ENCODE peak calls at places on chromosomes 5 and 9, in four cellular contexts. P is NCI-H1694, Y is head of caudate nucleus, D is astrocyte. V is an unnamed sample.

GRCh38 chr9:89497978-89498844 is at the start of gene SEMA4D:
- DNase-seq in P (peak; percentile 36), Y (peak; percentile 91), D (no peak), V (no peak)

GRCh38 chr5:111942661-111943401 is 185.8 kb upstream of the NREP start:
- DNase-seq in P (no peak), Y (no peak), D (no peak), V (no peak)

GRCh38 chr9:104247899-104248460 is 153.9 kb downstream of the SMC2 start:
- DNase-seq in P (no peak), Y (no peak), D (peak; percentile 10), V (no peak)

GRCh38 chr9:112753725-112754124 is 3.2 kb downstream of the SNX30 start:
- DNase-seq in P (no peak), Y (no peak), D (peak; percentile 94), V (peak; percentile 40)

GRCh38 chr5:50655810-50656205 is 10.6 kb upstream of the PARP8 start:
- DNase-seq in P (no peak), Y (no peak), D (no peak), V (peak; percentile 45)

GRCh38 chr9:106758911-106759310 is 104.1 kb upstream of the ZNF462 start:
- DNase-seq in P (no peak), Y (no peak), D (no peak), V (no peak)

GRCh38 chr9:129327552-129328283 is 149.7 kb upstream of the IER5L start:
- DNase-seq in P (no peak), Y (no peak), D (no peak), V (no peak)

GRCh38 chr5:151741678-151742423 is 16.6 kb downstream of the ATOX1 start:
- DNase-seq in P (no peak), Y (no peak), D (peak; percentile 83), V (peak; percentile 66)

GRCh38 chr9:19127881-19128719 is 808 bp upstream of the PLIN2 start:
- DNase-seq in P (no peak), Y (no peak), D (no peak), V (no peak)

GRCh38 chr9:130675396-130675795 is 11.0 kb downstream of the PRDM12 start:
- DNase-seq in P (peak; percentile 46), Y (no peak), D (no peak), V (no peak)

GRCh38 chr5:110880413-110880812 is 141.6 kb downstream of the SLC25A46 start:
- DNase-seq in P (no peak), Y (no peak), D (peak; percentile 92), V (peak; percentile 70)

GRCh38 chr5:78360674-78361225 is 333 bp downstream of the SCAMP1 start:
- DNase-seq in P (no peak), Y (peak; percentile 73), D (no peak), V (no peak)

GRCh38 chr5:178797546-178798105 is 62.1 kb upstream of the ZNF354B start:
- DNase-seq in P (no peak), Y (no peak), D (no peak), V (no peak)

GRCh38 chr5:74657165-74657564 is 16.6 kb upstream of the ENC1 start:
- DNase-seq in P (no peak), Y (no peak), D (no peak), V (no peak)

GRCh38 chr5:120527251-120527650 is 63.2 kb downstream of the PRR16 start:
- DNase-seq in P (no peak), Y (no peak), D (no peak), V (no peak)

GRCh38 chr5:83219495-83219894 is 142.1 kb downstream of the XRCC4 start:
- DNase-seq in P (no peak), Y (no peak), D (no peak), V (no peak)

GRCh38 chr5:102755691-102756371 is 726 bp downstream of the PAM start:
- DNase-seq in P (peak; percentile 11), Y (peak; percentile 39), D (peak; percentile 71), V (peak; percentile 27)

GRCh38 chr9:116103976-116104820 is 49.4 kb upstream of the PAPPA start:
- DNase-seq in P (no peak), Y (no peak), D (peak; percentile 63), V (no peak)

GRCh38 chr5:144177548-144177947 is 6.9 kb downstream of the KCTD16 start:
- DNase-seq in P (no peak), Y (no peak), D (peak; percentile 26), V (no peak)

GRCh38 chr9:116204252-116204882 is 50.8 kb downstream of the PAPPA start:
- DNase-seq in P (no peak), Y (no peak), D (no peak), V (no peak)

GRCh38 chr9:130663258-130664171 is 879 bp upstream of the PRDM12 start:
- DNase-seq in P (no peak), Y (no peak), D (no peak), V (no peak)

GRCh38 chr5:29337030-29337429 is 1856.5 kb upstream of the CDH6 start:
- DNase-seq in P (no peak), Y (no peak), D (no peak), V (no peak)

GRCh38 chr9:125235805-125236534 is 5.2 kb downstream of the HSPA5 start:
- DNase-seq in P (no peak), Y (no peak), D (no peak), V (no peak)

GRCh38 chr9:70557665-70558419 is 143.4 kb upstream of the KLF9 start:
- DNase-seq in P (no peak), Y (no peak), D (no peak), V (no peak)